ENCODE peak calls at places on chromosomes 6 and 20, in nine cellular contexts. One of them, this sample, is unnamed.

GRCh38 chr6:11496152-11497060 is 41.1 kb upstream of the TMEM170B start:
- DNase-seq in mucosa of gallbladder: peak
- DNase-seq in epithelial cell of proximal tubule: peak
- DNase-seq in GM23248: peak
- DNase-seq in EL: peak
- DNase-seq in neural progenitor cell: peak
- DNase-seq in RPMI7951: peak
- DNase-seq in substantia nigra: peak
- DNase-seq in SK-N-DZ: peak
- DNase-seq in this sample: peak

GRCh38 chr20:32893878-32894483 is 35.3 kb downstream of the EFCAB8 start:
- DNase-seq in RPMI7951: no peak
- DNase-seq in epithelial cell of proximal tubule: no peak
- DNase-seq in neural progenitor cell: peak
- DNase-seq in EL: peak
- DNase-seq in substantia nigra: no peak
- DNase-seq in SK-N-DZ: no peak
- DNase-seq in mucosa of gallbladder: no peak
- DNase-seq in GM23248: peak
- DNase-seq in this sample: peak

GRCh38 chr6:10404799-10405524 is 9.9 kb downstream of the TFAP2A start:
- DNase-seq in epithelial cell of proximal tubule: no peak
- DNase-seq in neural progenitor cell: no peak
- DNase-seq in mucosa of gallbladder: no peak
- DNase-seq in GM23248: no peak
- DNase-seq in RPMI7951: no peak
- DNase-seq in EL: peak
- DNase-seq in substantia nigra: no peak
- DNase-seq in SK-N-DZ: no peak
- DNase-seq in this sample: no peak

GRCh38 chr20:61731363-61732181 is 334.1 kb downstream of the TAF4 start:
- DNase-seq in RPMI7951: peak
- DNase-seq in GM23248: peak
- DNase-seq in substantia nigra: no peak
- DNase-seq in EL: peak
- DNase-seq in mucosa of gallbladder: no peak
- DNase-seq in SK-N-DZ: no peak
- DNase-seq in epithelial cell of proximal tubule: no peak
- DNase-seq in neural progenitor cell: no peak
- DNase-seq in this sample: peak

GRCh38 chr6:86782328-86782727 is 155.0 kb upstream of the HTR1E start:
- DNase-seq in SK-N-DZ: no peak
- DNase-seq in EL: no peak
- DNase-seq in RPMI7951: no peak
- DNase-seq in neural progenitor cell: no peak
- DNase-seq in mucosa of gallbladder: no peak
- DNase-seq in GM23248: no peak
- DNase-seq in substantia nigra: no peak
- DNase-seq in epithelial cell of proximal tubule: no peak
- DNase-seq in this sample: no peak

GRCh38 chr20:52047811-52048302 is 143.7 kb downstream of the ZFP64 start:
- DNase-seq in RPMI7951: no peak
- DNase-seq in epithelial cell of proximal tubule: no peak
- DNase-seq in SK-N-DZ: no peak
- DNase-seq in substantia nigra: no peak
- DNase-seq in neural progenitor cell: peak
- DNase-seq in mucosa of gallbladder: no peak
- DNase-seq in EL: no peak
- DNase-seq in GM23248: no peak
- DNase-seq in this sample: peak

GRCh38 chr6:159969921-159970320 is 1.0 kb downstream of the IGF2R start:
- DNase-seq in EL: peak
- DNase-seq in SK-N-DZ: peak
- DNase-seq in mucosa of gallbladder: peak
- DNase-seq in epithelial cell of proximal tubule: no peak
- DNase-seq in substantia nigra: no peak
- DNase-seq in GM23248: peak
- DNase-seq in neural progenitor cell: peak
- DNase-seq in RPMI7951: peak
- DNase-seq in this sample: peak

GRCh38 chr20:36214684-36215256 is 21.5 kb upstream of the AAR2 start:
- DNase-seq in GM23248: peak
- DNase-seq in mucosa of gallbladder: no peak
- DNase-seq in RPMI7951: peak
- DNase-seq in substantia nigra: no peak
- DNase-seq in SK-N-DZ: peak
- DNase-seq in neural progenitor cell: peak
- DNase-seq in epithelial cell of proximal tubule: no peak
- DNase-seq in EL: peak
- DNase-seq in this sample: peak

This sample was measured in A172.